ENCODE peak calls at places on chromosomes 12 and 14, in five cellular contexts. J, O, Y, E and Z are unnamed samples.

GRCh38 chr12:68495666-68496065 is 115.0 kb upstream of the RAP1B start:
- DNase-seq in O (no peak), J (no peak), Y (peak), E (no peak), Z (no peak)

GRCh38 chr12:2682301-2683282 is 112.2 kb upstream of the FKBP4 start:
- DNase-seq in J (peak), Y (peak), O (peak), E (peak), Z (no peak)

GRCh38 chr12:5971194-5971850 is 26.3 kb upstream of the ANO2 start:
- DNase-seq in J (no peak), Y (no peak), E (no peak), O (no peak), Z (peak)

GRCh38 chr14:73014105-73014504 is 12.8 kb downstream of the ZFYVE1 start:
- DNase-seq in O (no peak), E (no peak), J (no peak), Y (peak), Z (no peak)

GRCh38 chr14:89185919-89186849 is 230.8 kb downstream of the FOXN3 start:
- DNase-seq in E (no peak), J (no peak), Y (peak), O (peak), Z (no peak)

GRCh38 chr12:96383991-96384390 is 16.2 kb downstream of the CDK17 start:
- DNase-seq in E (no peak), J (no peak), Y (peak), O (no peak), Z (no peak)

GRCh38 chr12:116354534-116354933 is 77.0 kb upstream of the MED13L start:
- DNase-seq in J (no peak), E (no peak), Y (no peak), O (no peak), Z (no peak)

GRCh38 chr14:63011609-63012008 is 33.6 kb downstream of the KCNH5 start:
- DNase-seq in Y (no peak), J (no peak), O (no peak), E (no peak), Z (no peak)

GRCh38 chr12:88665051-88665450 is 84.8 kb upstream of the KITLG start:
- DNase-seq in E (no peak), Y (peak), O (no peak), J (no peak), Z (no peak)

GRCh38 chr12:85299058-85299457 is 19.0 kb downstream of the ALX1 start:
- DNase-seq in E (no peak), J (no peak), Y (no peak), O (no peak), Z (no peak)

GRCh38 chr14:99317231-99318090 is 45.5 kb upstream of the BCL11B start:
- DNase-seq in E (no peak), J (no peak), Y (no peak), O (no peak), Z (peak)

GRCh38 chr12:50569321-50569720 is 64.5 kb downstream of the DIP2B start:
- DNase-seq in Y (no peak), E (no peak), O (no peak), J (no peak), Z (no peak)

GRCh38 chr12:25705256-25705655 is 152.2 kb upstream of the LMNTD1 start:
- DNase-seq in O (no peak), Y (no peak), J (no peak), E (no peak), Z (no peak)